ENCODE peak calls at places on chromosomes 13 and 19, in nine cellular contexts. P is gastrocnemius medialis, J is IMR-90, L is heart left ventricle, Y is spleen, C is suprapubic skin, H is ovary, V is uterus, S is esophagus muscularis mucosa. U is an unnamed sample.
A peak's percentile ranks its signal among the peaks of the same experiment; 100 is the strongest.

GRCh38 chr13:66657165-66657895 is 572.8 kb downstream of the PCDH9 start:
- DNase-seq in V (peak; percentile 24), Y (no peak), H (peak; percentile 30), S (no peak), J (peak; percentile 98), C (peak; percentile 71), P (peak; percentile 15), L (peak; percentile 86), U (no peak)

GRCh38 chr13:28478127-28478526 is 16.8 kb downstream of the FLT1 start:
- DNase-seq in H (no peak), Y (no peak), V (no peak), J (peak; percentile 84), C (no peak), P (no peak), S (no peak), L (no peak), U (no peak)

GRCh38 chr19:38455031-38455430 is 21.5 kb downstream of the RYR1 start:
- DNase-seq in J (peak; percentile 15), H (no peak), C (no peak), Y (no peak), S (no peak), V (no peak), L (no peak), P (no peak), U (no peak)

GRCh38 chr19:10670187-10670586 is 16.0 kb downstream of the ILF3 start:
- DNase-seq in C (no peak), H (no peak), L (peak; percentile 18), S (no peak), P (no peak), V (no peak), Y (no peak), J (no peak), U (no peak)

GRCh38 chr13:113551081-113552000 is 33.2 kb upstream of the TFDP1 start:
- DNase-seq in L (no peak), J (no peak), C (no peak), H (no peak), Y (peak; percentile 48), V (peak; percentile 3), S (peak; percentile 31), P (no peak), U (peak; percentile 79)

GRCh38 chr19:2529473-2529918 is 53.6 kb downstream of the GADD45B start:
- DNase-seq in H (no peak), C (no peak), J (peak; percentile 96), P (peak; percentile 76), L (no peak), V (no peak), Y (peak; percentile 10), S (no peak), U (no peak)

GRCh38 chr13:112703935-112704633 is 14.2 kb downstream of the ATP11A start:
- DNase-seq in H (peak; percentile 55), V (no peak), P (no peak), J (no peak), C (peak; percentile 53), S (no peak), Y (peak; percentile 61), L (no peak), U (no peak)

GRCh38 chr13:110262082-110262436 is 44.9 kb downstream of the COL4A1 start:
- DNase-seq in S (no peak), P (no peak), H (no peak), J (no peak), C (no peak), V (no peak), L (no peak), Y (no peak), U (no peak)

GRCh38 chr19:4908311-4908710 is 990 bp upstream of the UHRF1 start:
- DNase-seq in Y (no peak), H (no peak), P (no peak), S (no peak), V (no peak), L (no peak), C (no peak), J (no peak), U (no peak)

GRCh38 chr19:4673216-4673615 is 3.1 kb upstream of the MYDGF start:
- DNase-seq in P (no peak), S (no peak), Y (no peak), J (no peak), C (no peak), L (no peak), H (no peak), V (no peak), U (no peak)

GRCh38 chr19:13153627-13154240 is 3.5 kb downstream of the IER2 start:
- DNase-seq in V (peak; percentile 59), S (no peak), L (no peak), H (peak; percentile 66), P (no peak), Y (peak; percentile 92), C (no peak), J (no peak), U (no peak)

GRCh38 chr13:102400619-102401125 is 1.2 kb downstream of the FGF14 start:
- DNase-seq in S (no peak), Y (peak; percentile 69), C (peak; percentile 73), P (no peak), J (no peak), V (peak; percentile 22), L (peak; percentile 36), H (no peak), U (no peak)

GRCh38 chr13:110216403-110217041 is 90.4 kb downstream of the COL4A1 start:
- DNase-seq in J (peak; percentile 78), L (peak; percentile 51), S (no peak), Y (peak; percentile 23), P (peak; percentile 45), V (peak; percentile 45), H (no peak), C (no peak), U (no peak)

GRCh38 chr13:49366841-49367240 is 77.0 kb downstream of the CAB39L start:
- DNase-seq in L (no peak), C (no peak), Y (no peak), S (no peak), V (no peak), J (peak; percentile 39), P (peak; percentile 25), H (no peak), U (no peak)

GRCh38 chr19:35247526-35248309 is 1.1 kb upstream of the LSR start:
- DNase-seq in V (no peak), P (no peak), S (peak; percentile 80), C (no peak), J (no peak), Y (peak; percentile 87), H (peak; percentile 42), L (peak; percentile 47), U (peak; percentile 96)

GRCh38 chr19:22545751-22546150 is 88.4 kb upstream of the ZNF492 start:
- DNase-seq in Y (no peak), P (no peak), C (no peak), H (peak; percentile 81), L (no peak), V (peak; percentile 65), S (no peak), J (no peak), U (no peak)

GRCh38 chr19:13832096-13832495 is 36.9 kb downstream of the ZSWIM4 start:
- DNase-seq in Y (no peak), P (no peak), V (no peak), C (no peak), L (no peak), H (no peak), S (no peak), J (no peak), U (no peak)

DNA sequence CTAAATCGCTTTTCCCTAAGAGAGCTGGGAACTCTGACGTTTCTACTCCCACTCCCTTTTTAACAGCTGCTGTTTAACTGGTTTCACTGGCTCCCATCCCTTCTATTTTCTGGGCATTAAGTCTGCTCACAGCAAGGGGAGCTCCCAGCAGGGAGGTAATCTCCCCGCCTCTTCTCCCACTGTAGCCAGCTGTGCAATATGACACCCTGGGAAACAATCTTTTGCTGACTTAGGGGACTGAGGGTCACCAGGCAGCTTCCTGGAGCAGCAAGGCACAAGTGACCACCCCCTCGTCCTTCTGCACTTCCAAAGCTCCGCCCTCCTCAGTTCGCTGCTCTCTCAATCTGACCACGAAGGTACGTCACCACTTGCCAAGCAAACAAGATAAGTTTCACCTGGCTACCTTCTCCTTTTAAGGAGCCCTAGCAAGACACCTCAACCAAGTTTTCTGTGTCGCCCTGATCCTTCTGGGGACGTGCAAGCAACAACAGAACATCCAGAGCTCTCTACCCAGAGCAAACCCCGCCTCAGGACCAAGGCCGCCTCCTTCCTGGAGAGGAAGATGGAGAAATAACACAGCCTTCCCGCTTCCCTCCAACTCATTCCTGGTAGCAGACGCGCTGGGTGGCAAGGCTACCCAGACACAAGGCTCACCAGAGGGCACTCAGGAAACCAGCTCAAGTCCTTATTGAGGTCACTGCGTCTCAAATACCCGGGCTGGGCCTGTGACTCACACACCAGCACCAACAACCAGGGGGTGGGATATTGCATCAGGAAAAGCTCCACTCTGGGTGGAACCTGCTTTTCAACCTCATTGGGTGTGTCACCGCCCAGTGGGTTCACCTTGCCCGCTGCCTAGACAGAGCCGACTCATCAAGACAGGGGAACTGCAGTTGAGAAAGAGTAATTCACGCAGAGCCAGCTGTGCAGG is 92.4 kb downstream of the STK24 start:
- DNase-seq in V (peak; percentile 69), C (peak; percentile 94), P (peak; percentile 95), H (peak; percentile 48), L (peak; percentile 80), Y (peak; percentile 84), J (peak; percentile 95), S (no peak), U (peak; percentile 96)
- H3K27ac ChIP-seq in V (peak overlapping the region; percentile 78), C (peak overlapping the region; percentile 88), P (peak overlapping the region; percentile 88), H (peak overlapping the region; percentile 60), L (peak overlapping the region; percentile 83), Y (peak overlapping the region; percentile 77), J (peak overlapping the region; percentile 27), S (peak overlapping the region; percentile 77), U (peak overlapping the region; percentile 91)

GRCh38 chr19:17419491-17420266 is at the start of gene MVB12A:
- DNase-seq in P (peak; percentile 97), Y (peak; percentile 99), V (peak; percentile 98), J (peak; percentile 99), L (peak; percentile 99), S (peak; percentile 99), C (peak; percentile 98), H (peak; percentile 97), U (peak; percentile 99)
- TF ChIP-seq POLR2A in P (peak; percentile 45), Y (no peak), V (peak; percentile 47), J (peak; percentile 42), L (peak; percentile 60), S (no peak), C (no peak), H (peak; percentile 35), U (no peak)

DNA sequence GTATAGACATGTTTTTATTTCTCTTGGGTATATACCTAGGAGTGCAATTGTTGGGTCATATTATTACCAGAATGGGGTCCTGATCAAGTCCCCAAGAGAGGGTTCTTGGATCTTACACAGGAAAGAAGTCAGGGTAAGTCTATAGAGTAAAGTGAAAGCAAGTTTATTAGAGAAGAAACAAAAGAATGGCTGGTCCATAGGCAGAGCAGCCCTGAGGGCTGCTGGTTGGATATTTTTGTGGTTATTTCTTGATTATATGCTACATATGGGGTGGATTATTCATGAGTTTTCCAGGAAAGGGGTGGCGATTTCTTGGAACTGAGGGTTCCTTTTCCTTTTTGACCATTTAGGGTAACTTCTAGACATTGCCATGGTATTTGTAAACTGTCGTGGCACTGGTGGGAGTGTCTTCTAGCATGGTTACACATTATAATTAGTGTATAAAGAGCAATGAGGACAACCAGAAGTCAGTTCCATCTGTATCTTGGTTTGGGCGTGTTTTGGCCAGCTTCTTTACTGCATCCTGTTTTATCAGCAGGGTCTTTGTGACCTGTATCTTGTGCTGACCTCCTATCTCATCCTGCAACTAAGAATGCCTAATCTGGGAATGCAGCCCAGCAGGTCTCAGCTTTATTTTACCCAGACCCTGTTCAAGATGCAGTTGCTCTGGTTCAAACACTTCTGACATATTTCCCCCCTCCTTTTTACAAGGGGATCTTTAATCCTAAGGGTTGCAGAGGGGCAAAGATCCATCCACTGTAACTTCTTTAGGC is 41.1 kb downstream of the CEACAM1 start:
- DNase-seq in J (no peak), C (no peak), V (no peak), S (no peak), P (no peak), Y (no peak), H (no peak), L (no peak), U (no peak)
- H3K27ac ChIP-seq in J (no peak overlapping the region), C (no peak overlapping the region), V (no peak overlapping the region), S (no peak overlapping the region), P (no peak overlapping the region), Y (no peak overlapping the region), H (no peak overlapping the region), L (no peak overlapping the region), U (no peak overlapping the region)

GRCh38 chr19:57191141-57192063 is at the start of gene ZNF264:
- DNase-seq in L (peak; percentile 95), C (peak; percentile 93), Y (peak; percentile 96), H (peak; percentile 91), P (peak; percentile 85), J (peak; percentile 85), S (peak; percentile 98), V (peak; percentile 92), U (peak; percentile 83)
- TF ChIP-seq POLR2A in L (peak; percentile 55), C (no peak), Y (no peak), H (peak; percentile 36), P (no peak), J (peak; percentile 80), S (no peak), V (peak; percentile 29), U (peak; percentile 13)

U was measured in vagina.